ENCODE peak calls at places on chromosomes 13 and 19, in six cellular contexts. Q, D, I, S, Y and N are unnamed samples.

GRCh38 chr19:15210323-15210774 is 9.6 kb upstream of the NOTCH3 start:
- DNase-seq in Q (no peak), D (peak), I (peak), S (no peak), Y (no peak), N (peak)

GRCh38 chr19:58305932-58306323 is 751 bp downstream of the ERVK3-1 start:
- DNase-seq in Q (no peak), D (no peak), I (no peak), S (no peak), Y (peak), N (no peak)

GRCh38 chr19:46381746-46382345 is 31.5 kb downstream of the CCDC8 start:
- DNase-seq in Q (no peak), D (no peak), I (no peak), S (no peak), Y (no peak), N (peak)

GRCh38 chr13:24868874-24869273 is 104.9 kb downstream of the RNF17 start:
- DNase-seq in Q (no peak), D (no peak), I (no peak), S (no peak), Y (no peak), N (no peak)

GRCh38 chr13:47841131-47841530 is 159.9 kb downstream of the SUCLA2 start:
- DNase-seq in Q (no peak), D (no peak), I (no peak), S (no peak), Y (no peak), N (no peak)

GRCh38 chr13:40812724-40813445 is 23.5 kb downstream of the SLC25A15 start:
- DNase-seq in Q (no peak), D (no peak), I (no peak), S (no peak), Y (no peak), N (no peak)

GRCh38 chr19:14135985-14136508 is 342 bp downstream of the ASF1B start:
- DNase-seq in Q (no peak), D (no peak), I (no peak), S (no peak), Y (no peak), N (no peak)

GRCh38 chr19:41327499-41328156 is 17.7 kb downstream of the CCDC97 start:
- DNase-seq in Q (no peak), D (peak), I (no peak), S (peak), Y (no peak), N (peak)

GRCh38 chr13:65881561-65882155 is 1348.5 kb downstream of the PCDH9 start:
- DNase-seq in Q (no peak), D (no peak), I (no peak), S (no peak), Y (no peak), N (no peak)

GRCh38 chr13:50873481-50873880 is 30.0 kb upstream of the DLEU7 start:
- DNase-seq in Q (no peak), D (no peak), I (no peak), S (no peak), Y (no peak), N (no peak)

GRCh38 chr13:44141213-44141724 is 232.4 kb upstream of the SERP2 start:
- DNase-seq in Q (no peak), D (no peak), I (peak), S (no peak), Y (no peak), N (no peak)

GRCh38 chr19:1080360-1081161 is 13.6 kb downstream of the ARHGAP45 start:
- DNase-seq in Q (no peak), D (no peak), I (no peak), S (no peak), Y (no peak), N (no peak)

GRCh38 chr13:42040730-42041016 is 7.8 kb upstream of the DGKH start:
- DNase-seq in Q (no peak), D (no peak), I (no peak), S (no peak), Y (no peak), N (no peak)

GRCh38 chr13:78137404-78138142 is 218.9 kb upstream of the EDNRB start:
- DNase-seq in Q (no peak), D (no peak), I (peak), S (no peak), Y (peak), N (no peak)

GRCh38 chr19:50460161-50460765 is 16.0 kb upstream of the EMC10 start:
- DNase-seq in Q (no peak), D (no peak), I (no peak), S (no peak), Y (no peak), N (no peak)

GRCh38 chr19:46550684-46551083 is 50.4 kb upstream of the CALM3 start:
- DNase-seq in Q (no peak), D (no peak), I (no peak), S (no peak), Y (no peak), N (no peak)

GRCh38 chr13:79631260-79631659 is 150.3 kb downstream of the NDFIP2 start:
- DNase-seq in Q (no peak), D (no peak), I (no peak), S (no peak), Y (no peak), N (no peak)

GRCh38 chr13:59452189-59452588 is 711.5 kb downstream of the DIAPH3 start:
- DNase-seq in Q (no peak), D (no peak), I (no peak), S (no peak), Y (no peak), N (no peak)

GRCh38 chr13:28179974-28180373 is 41.6 kb downstream of the PAN3 start:
- DNase-seq in Q (no peak), D (no peak), I (no peak), S (no peak), Y (no peak), N (no peak)

GRCh38 chr19:51944798-51945552 is 17.7 kb downstream of the ZNF613 start:
- DNase-seq in Q (no peak), D (no peak), I (no peak), S (no peak), Y (no peak), N (no peak)
- H3K4me3 ChIP-seq in Q (no peak), D (no peak), I (no peak), S (peak), Y (no peak), N (peak)

GRCh38 chr19:16573925-16574324 is 1.7 kb upstream of the SLC35E1 start:
- DNase-seq in Q (no peak), D (no peak), I (no peak), S (no peak), Y (peak), N (no peak)
- H3K27ac ChIP-seq in Q (no peak), D (no peak), I (no peak), S (peak), Y (peak), N (no peak)

GRCh38 chr19:55581145-55581827 is 638 bp upstream of the ZNF579 start:
- DNase-seq in Q (no peak), D (no peak), I (no peak), S (no peak), Y (peak), N (no peak)

GRCh38 chr19:55579766-55580621 is 654 bp downstream of the ZNF579 start:
- DNase-seq in Q (no peak), D (no peak), I (no peak), S (no peak), Y (peak), N (no peak)

GRCh38 chr19:55578031-55578760 is 2.5 kb downstream of the ZNF579 start:
- DNase-seq in Q (no peak), D (no peak), I (no peak), S (no peak), Y (no peak), N (no peak)

GRCh38 chr19:55580628-55581144 is at the start of gene ZNF579:
- DNase-seq in Q (peak), D (peak), I (peak), S (peak), Y (peak), N (peak)

DNA sequence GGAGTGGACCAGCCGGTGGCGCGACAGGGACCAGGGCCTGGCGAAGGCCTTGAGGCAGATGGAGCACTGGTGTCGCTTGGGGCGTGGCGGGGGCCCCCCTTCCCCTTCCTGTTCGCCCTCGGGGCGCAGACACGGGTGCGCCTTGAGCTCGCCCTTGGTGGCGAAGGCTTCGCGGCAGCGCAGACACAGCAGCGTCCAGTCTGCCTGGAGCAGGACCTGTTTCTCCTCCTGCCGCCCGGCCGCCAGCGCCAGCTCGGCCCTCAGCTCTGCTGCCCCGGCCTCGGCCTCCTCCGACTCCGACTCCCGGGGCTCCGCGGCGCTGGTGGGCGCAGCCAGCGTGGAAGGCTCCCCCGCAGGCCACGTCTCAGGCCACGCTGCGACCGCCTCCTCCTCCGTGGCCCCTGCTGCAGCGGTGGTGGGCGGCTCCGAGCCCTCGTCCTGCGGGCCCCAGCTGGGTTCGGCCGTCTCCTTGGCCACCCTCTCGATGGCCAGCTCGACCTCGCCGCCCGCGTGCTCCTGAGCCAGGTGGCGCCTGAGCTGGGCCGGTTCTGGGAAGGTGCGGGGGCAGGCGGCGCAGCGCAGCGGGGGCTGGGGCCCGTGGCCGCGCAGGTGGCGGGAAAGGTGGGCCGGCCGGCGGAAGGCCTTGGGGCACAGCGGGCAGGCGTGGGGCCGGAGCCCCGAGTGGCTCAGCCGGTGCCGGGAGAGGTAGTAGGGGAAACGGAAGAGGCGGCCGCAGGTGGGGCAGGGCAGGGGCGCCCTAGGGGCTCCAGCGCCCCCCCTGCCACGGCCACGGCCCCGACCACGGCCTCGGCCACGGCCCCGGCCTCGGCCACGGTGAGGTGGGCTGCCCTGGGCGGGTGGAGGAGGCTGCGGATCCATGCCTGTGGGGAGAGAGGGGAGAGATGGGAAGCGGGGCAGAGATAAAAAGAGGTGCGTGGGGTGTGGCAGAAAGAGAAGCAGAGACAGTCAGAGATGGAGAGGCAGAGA is 1.6 kb downstream of the ZNF579 start:
- DNase-seq in Q (no peak), D (no peak), I (no peak), S (no peak), Y (no peak), N (no peak)
- H3K4me3 ChIP-seq in Q (peak), D (peak), I (peak), S (peak), Y (peak), N (no peak)

DNA sequence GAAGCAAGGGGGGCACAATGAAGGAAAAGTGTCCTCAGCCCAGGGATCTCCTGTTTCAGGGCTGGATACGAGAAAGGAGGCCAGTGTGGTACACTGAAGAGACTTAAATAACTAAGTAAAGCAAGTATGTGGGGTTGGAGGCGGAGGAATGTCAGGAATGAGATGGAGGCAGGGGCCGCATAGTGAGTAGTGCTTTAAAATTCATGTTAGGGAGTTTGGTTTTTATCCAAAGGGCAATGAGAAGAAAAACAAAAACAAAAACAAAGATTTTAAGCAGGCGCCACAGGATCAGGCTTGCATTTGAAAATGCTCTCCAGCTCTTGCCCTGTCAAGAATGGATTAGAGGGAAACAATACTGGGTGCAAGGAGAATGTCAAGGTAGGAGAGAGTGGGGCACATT is 273.4 kb downstream of the DCLK1 start:
- DNase-seq in Q (no peak), D (no peak), I (no peak), S (no peak), Y (no peak), N (no peak)
- H3K27ac ChIP-seq in Q (peak), D (peak), I (peak), S (no peak), Y (no peak), N (peak)

GRCh38 chr13:110392510-110393233 is 85.6 kb downstream of the COL4A2 start:
- DNase-seq in Q (no peak), D (no peak), I (no peak), S (no peak), Y (no peak), N (no peak)
- H3K4me3 ChIP-seq in Q (no peak), D (no peak), I (no peak), S (no peak), Y (no peak), N (no peak)

DNA sequence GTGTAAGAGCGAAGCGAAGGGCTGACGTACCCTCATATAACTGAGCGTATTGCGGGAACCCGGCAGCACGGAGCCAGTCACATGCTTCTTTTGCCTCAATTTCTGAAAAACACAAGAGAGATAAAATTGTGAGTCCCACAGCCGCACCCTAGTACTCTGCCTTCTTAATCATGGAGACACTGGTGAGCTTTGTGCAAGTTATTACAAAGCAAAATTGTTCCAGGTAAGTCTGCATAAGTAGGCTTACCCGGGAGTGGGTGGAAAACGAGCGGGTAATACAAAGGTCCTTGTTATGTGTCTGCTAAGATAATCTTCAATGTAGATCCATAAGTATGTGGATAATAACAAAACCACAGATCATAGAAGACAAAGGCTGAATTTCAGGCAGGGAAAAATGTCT is 118.0 kb downstream of the STARD13 start:
- DNase-seq in Q (no peak), D (no peak), I (no peak), S (no peak), Y (no peak), N (no peak)
- H3K27ac ChIP-seq in Q (peak), D (peak), I (peak), S (no peak), Y (no peak), N (no peak)